ENCODE peak calls at places on chromosomes 3 and 15, in ten cellular contexts. F is left ventricle myocardium inferior, K is GM12865, J is cardiac fibroblast, D is GM12864, M is heart right ventricle, O is tibial nerve, S is RWPE1, Q is BJ, W is tibial artery. E is an unnamed sample.

GRCh38 chr3:40120816-40121215 is 188.7 kb upstream of the EIF1B start:
- DNase-seq in W (no peak), K (no peak), F (no peak), O (no peak), J (peak; percentile 59), M (no peak), Q (no peak), D (no peak), S (peak; percentile 14), E (no peak)

GRCh38 chr3:54784021-54784420 is 143.8 kb downstream of the LRTM1 start:
- DNase-seq in O (no peak), K (no peak), Q (no peak), M (no peak), S (no peak), J (no peak), D (no peak), W (no peak), F (no peak), E (no peak)

GRCh38 chr15:68681836-68682235 is 103.0 kb downstream of the CORO2B start:
- DNase-seq in J (no peak), F (no peak), W (no peak), K (no peak), O (no peak), M (no peak), D (no peak), Q (no peak), S (no peak), E (no peak)

GRCh38 chr3:29381595-29381994 is 100.7 kb downstream of the RBMS3 start:
- DNase-seq in J (peak; percentile 30), M (no peak), Q (no peak), S (no peak), K (no peak), F (no peak), D (no peak), W (no peak), O (no peak), E (no peak)

GRCh38 chr3:192409203-192409837 is 318.0 kb downstream of the FGF12 start:
- DNase-seq in S (peak; percentile 26), D (no peak), F (peak; percentile 45), M (peak; percentile 44), K (peak; percentile 26), Q (no peak), J (peak; percentile 7), W (no peak), O (no peak), E (peak; percentile 51)

GRCh38 chr3:73101916-73102315 is 40.5 kb downstream of the EBLN2 start:
- DNase-seq in O (no peak), M (no peak), K (no peak), J (no peak), D (no peak), S (no peak), F (no peak), Q (no peak), W (no peak), E (no peak)

GRCh38 chr3:183637106-183637486 is 1.7 kb downstream of the KLHL24 start:
- DNase-seq in O (no peak), S (no peak), Q (no peak), F (no peak), D (no peak), W (no peak), K (no peak), J (no peak), M (no peak), E (no peak)

GRCh38 chr3:72036899-72037298 is 252.0 kb upstream of the PROK2 start:
- DNase-seq in J (peak; percentile 88), S (no peak), F (no peak), K (no peak), O (no peak), M (no peak), D (no peak), W (no peak), Q (no peak), E (no peak)

GRCh38 chr3:4688411-4688810 is 195.3 kb downstream of the ITPR1 start:
- DNase-seq in S (no peak), K (no peak), Q (no peak), D (no peak), W (no peak), F (no peak), M (no peak), O (no peak), J (peak; percentile 48), E (no peak)

GRCh38 chr3:4687167-4687566 is 194.0 kb downstream of the ITPR1 start:
- DNase-seq in D (no peak), Q (no peak), M (no peak), S (no peak), W (no peak), K (no peak), F (no peak), O (no peak), J (peak; percentile 25), E (no peak)

GRCh38 chr3:4687596-4687995 is 194.4 kb downstream of the ITPR1 start:
- DNase-seq in F (no peak), K (no peak), Q (no peak), D (no peak), O (no peak), M (no peak), J (no peak), W (no peak), S (no peak), E (no peak)

GRCh38 chr3:4689021-4689420 is 195.9 kb downstream of the ITPR1 start:
- DNase-seq in Q (no peak), S (no peak), F (no peak), J (no peak), D (no peak), W (no peak), M (no peak), K (no peak), O (no peak), E (no peak)

DNA sequence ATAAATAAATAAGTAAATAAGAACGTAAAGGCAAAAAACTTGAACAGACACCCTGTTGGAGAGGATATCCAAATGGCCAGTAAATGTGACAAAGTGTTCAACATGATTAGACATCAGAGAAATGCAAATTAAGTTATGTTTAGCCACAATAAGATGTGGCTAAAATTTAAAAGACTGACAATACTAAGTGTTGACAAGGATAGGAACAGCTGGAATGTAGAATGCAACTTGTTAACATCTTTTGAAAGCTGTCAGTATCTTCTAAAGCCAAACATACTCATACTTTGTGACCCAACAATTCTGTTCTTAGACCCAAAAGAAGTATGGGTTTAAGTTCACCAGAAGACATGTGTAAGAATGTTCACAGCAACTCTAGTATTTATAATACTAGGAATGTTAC is 197.1 kb downstream of the ITPR1 start:
- DNase-seq in F (no peak), J (no peak), O (no peak), Q (no peak), K (no peak), M (no peak), D (no peak), W (no peak), S (no peak), E (no peak)
- TF ChIP-seq CTCF in F (no peak), J (no peak), O (no peak), Q (no peak), K (no peak), M (no peak), D (no peak), W (no peak), S (no peak), E (no peak)

DNA sequence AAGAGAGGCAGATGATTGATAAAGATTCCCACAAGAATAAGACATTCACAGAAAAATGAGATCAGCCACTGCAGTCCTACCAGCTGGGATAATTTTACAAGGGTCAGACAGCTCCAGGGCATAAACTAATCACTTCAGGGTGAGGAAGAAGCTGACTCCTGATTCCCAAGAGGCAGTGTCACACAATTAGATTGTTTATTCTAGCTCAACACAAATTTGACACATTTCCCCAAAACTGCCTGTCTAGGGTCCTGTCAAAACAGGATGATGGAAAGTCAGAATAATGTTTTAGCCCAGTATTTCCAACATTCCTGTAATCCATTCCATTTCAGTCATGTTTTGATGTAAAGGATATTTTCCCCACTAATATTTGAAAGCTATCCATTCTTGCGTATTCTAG is 110.8 kb downstream of the TNIK start:
- DNase-seq in S (no peak), F (no peak), M (no peak), W (no peak), Q (peak; percentile 19), D (no peak), K (no peak), J (no peak), O (no peak), E (no peak)
- TF ChIP-seq CTCF in S (no peak), F (no peak), M (no peak), W (no peak), Q (no peak), D (no peak), K (no peak), J (no peak), O (no peak), E (no peak)

GRCh38 chr3:174891524-174892203 is 32.5 kb downstream of the NAALADL2 start:
- DNase-seq in Q (no peak), J (peak; percentile 10), O (no peak), M (no peak), S (no peak), K (no peak), W (no peak), F (no peak), D (no peak), E (no peak)
- TF ChIP-seq CTCF in Q (no peak), J (no peak), O (no peak), M (no peak), S (no peak), K (no peak), W (no peak), F (peak; percentile 18), D (no peak), E (no peak)

GRCh38 chr15:57343526-57343925 is 32.8 kb upstream of the CGNL1 start:
- DNase-seq in S (no peak), F (no peak), O (no peak), W (no peak), M (no peak), K (no peak), D (no peak), Q (no peak), J (no peak), E (no peak)

GRCh38 chr15:57348081-57348480 is 28.2 kb upstream of the CGNL1 start:
- DNase-seq in D (no peak), F (no peak), O (no peak), W (no peak), K (no peak), S (no peak), Q (no peak), M (no peak), J (no peak), E (no peak)

GRCh38 chr15:57343018-57343417 is 33.3 kb upstream of the CGNL1 start:
- DNase-seq in M (no peak), O (no peak), S (no peak), K (no peak), W (no peak), D (no peak), Q (no peak), F (no peak), J (no peak), E (no peak)

GRCh38 chr15:57344282-57344681 is 32.0 kb upstream of the CGNL1 start:
- DNase-seq in D (no peak), Q (no peak), W (no peak), M (no peak), K (no peak), F (no peak), O (no peak), S (no peak), J (no peak), E (no peak)

DNA sequence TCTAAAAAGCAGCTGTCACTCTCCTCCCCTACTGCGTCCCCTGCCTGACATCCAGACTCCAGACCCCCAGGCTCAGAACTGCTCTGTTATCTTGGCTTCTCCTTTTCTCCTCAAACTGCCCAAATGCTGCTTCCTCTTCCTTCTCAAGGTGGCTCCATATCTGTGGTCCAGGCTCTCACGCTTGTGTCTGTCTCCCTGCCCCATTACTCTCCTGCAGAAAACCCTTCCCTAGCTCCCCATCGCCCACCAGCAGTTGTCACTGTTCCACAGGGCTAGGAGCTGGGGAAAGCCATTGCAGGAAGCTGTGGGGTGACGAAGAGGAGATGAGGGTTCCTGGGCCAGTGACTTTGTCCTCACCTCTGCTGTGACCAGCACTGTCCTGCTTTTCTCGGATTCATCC is 30.7 kb upstream of the CGNL1 start:
- DNase-seq in Q (no peak), F (no peak), W (no peak), K (no peak), O (no peak), D (no peak), S (no peak), J (peak; percentile 31), M (no peak), E (no peak)
- TF ChIP-seq CTCF in Q (peak; percentile 24), F (peak; percentile 33), W (no peak), K (no peak), O (no peak), D (no peak), S (no peak), J (peak; percentile 25), M (no peak), E (peak; percentile 35)

E was measured in progenitor cell of endocrine pancreas.